ENCODE peak calls at places on chromosomes 4 and X, in five cellular contexts. T is GM19239; B is stimulated activated CD8-positive, alpha-beta memory T cell treated with anti-CD3 and anti-CD28 coated beads, Interleukin-7, amount 100 ng/mL, for 24 hours; F is NCI-H2171 treated with DMSO at 0.1 percent for 48 hours; H is RPMI8226. R is an unnamed sample.

GRCh38 chr4:128553665-128554515 is 255.6 kb upstream of the JADE1 start:
- DNase-seq in T (no peak), B (no peak), F (peak; percentile 40), H (peak; percentile 47), R (no peak)

GRCh38 chrX:38004046-38004445 is 2.3 kb upstream of the SYTL5 start:
- DNase-seq in T (no peak), B (no peak), F (no peak), H (no peak), R (no peak)

GRCh38 chrX:49199315-49199595 is 738 bp downstream of the SYP start:
- DNase-seq in T (no peak), B (no peak), F (no peak), H (no peak), R (no peak)

GRCh38 chr4:76614589-76614988 is 179.6 kb downstream of the SHROOM3 start:
- DNase-seq in T (no peak), B (no peak), F (no peak), H (no peak), R (no peak)

GRCh38 chr4:119536572-119537528 is 91.8 kb downstream of the PDE5A start:
- DNase-seq in T (no peak), B (no peak), F (no peak), H (no peak), R (no peak)

GRCh38 chr4:74366367-74366891 is 1.5 kb downstream of the EREG start:
- DNase-seq in T (no peak), B (no peak), F (no peak), H (no peak), R (no peak)

GRCh38 chr4:76301068-76301774 is 5.3 kb upstream of the STBD1 start:
- DNase-seq in T (peak; percentile 80), B (no peak), F (no peak), H (peak; percentile 88), R (no peak)

GRCh38 chr4:132108784-132109183 is 1040.3 kb upstream of the PCDH10 start:
- DNase-seq in T (no peak), B (no peak), F (no peak), H (no peak), R (no peak)

GRCh38 chr4:108113229-108113628 is 55.5 kb downstream of the LEF1 start:
- DNase-seq in T (no peak), B (no peak), F (no peak), H (no peak), R (no peak)

R was measured in OCI-LY7.